ENCODE peak calls at places on chromosomes 7 and 10, in five cellular contexts. One of them, this sample, is unnamed.

GRCh38 chr7:116955801-116956514 is 2.7 kb downstream of the ST7 start:
- DNase-seq in cardiac muscle cell: no peak
- DNase-seq in cardiac fibroblast: peak
- DNase-seq in kidney tubule cell: no peak
- DNase-seq in body of pancreas: peak
- DNase-seq in this sample: no peak

GRCh38 chr10:70162892-70163201 is 7.5 kb downstream of the SAR1A start:
- DNase-seq in cardiac muscle cell: no peak
- DNase-seq in cardiac fibroblast: peak
- DNase-seq in kidney tubule cell: peak
- DNase-seq in body of pancreas: no peak
- DNase-seq in this sample: no peak

GRCh38 chr10:114668375-114669080 is 10.5 kb upstream of the ABLIM1 start:
- DNase-seq in cardiac muscle cell: no peak
- DNase-seq in cardiac fibroblast: no peak
- DNase-seq in kidney tubule cell: peak
- DNase-seq in body of pancreas: no peak
- DNase-seq in this sample: no peak

GRCh38 chr10:101441539-101442455 is 87.8 kb downstream of the BTRC start:
- DNase-seq in cardiac muscle cell: peak
- DNase-seq in cardiac fibroblast: peak
- DNase-seq in kidney tubule cell: peak
- DNase-seq in body of pancreas: peak
- DNase-seq in this sample: peak

GRCh38 chr10:7090529-7090928 is 320.3 kb downstream of the SFMBT2 start:
- DNase-seq in cardiac muscle cell: no peak
- DNase-seq in cardiac fibroblast: peak
- DNase-seq in kidney tubule cell: no peak
- DNase-seq in body of pancreas: no peak
- DNase-seq in this sample: peak

GRCh38 chr10:24104895-24105294 is 104.0 kb upstream of the KIAA1217 start:
- DNase-seq in cardiac muscle cell: no peak
- DNase-seq in cardiac fibroblast: no peak
- DNase-seq in kidney tubule cell: no peak
- DNase-seq in body of pancreas: no peak
- DNase-seq in this sample: no peak

GRCh38 chr10:71212249-71213126 is at the start of gene UNC5B:
- DNase-seq in cardiac muscle cell: peak
- DNase-seq in cardiac fibroblast: peak
- DNase-seq in kidney tubule cell: peak
- DNase-seq in body of pancreas: peak
- DNase-seq in this sample: peak

GRCh38 chr10:128907155-128907554 is 559.9 kb upstream of the MGMT start:
- DNase-seq in cardiac muscle cell: no peak
- DNase-seq in cardiac fibroblast: no peak
- DNase-seq in kidney tubule cell: no peak
- DNase-seq in body of pancreas: no peak
- DNase-seq in this sample: no peak

GRCh38 chr7:31095286-31096197 is 43.4 kb downstream of the ADCYAP1R1 start:
- DNase-seq in cardiac muscle cell: no peak
- DNase-seq in cardiac fibroblast: no peak
- DNase-seq in kidney tubule cell: no peak
- DNase-seq in body of pancreas: no peak
- DNase-seq in this sample: no peak

GRCh38 chr7:156932006-156932405 is 17.5 kb upstream of the NOM1 start:
- DNase-seq in cardiac muscle cell: no peak
- DNase-seq in cardiac fibroblast: peak
- DNase-seq in kidney tubule cell: peak
- DNase-seq in body of pancreas: no peak
- DNase-seq in this sample: peak

GRCh38 chr10:67697646-67698245 is 1.8 kb upstream of the CTNNA3 start:
- DNase-seq in cardiac muscle cell: peak
- DNase-seq in cardiac fibroblast: peak
- DNase-seq in kidney tubule cell: peak
- DNase-seq in body of pancreas: peak
- DNase-seq in this sample: peak

GRCh38 chr10:89314676-89315075 is 12.8 kb downstream of the IFIT2 start:
- DNase-seq in cardiac muscle cell: no peak
- DNase-seq in cardiac fibroblast: no peak
- DNase-seq in kidney tubule cell: no peak
- DNase-seq in body of pancreas: no peak
- DNase-seq in this sample: no peak

This sample was measured in kidney glomerular epithelial cell.